ENCODE peak calls at places on chromosomes 12 and 14, in four cellular contexts. Q is AG04450; W is B cell; F is CD8-positive, alpha-beta T cell. K is an unnamed sample.

GRCh38 chr14:73358187-73358586 is 100.2 kb downstream of the NUMB start:
- DNase-seq in Q (no peak), W (no peak), F (no peak), K (no peak)

GRCh38 chr12:113244015-113244983 is 23.0 kb downstream of the TPCN1 start:
- DNase-seq in Q (no peak), W (no peak), F (no peak), K (no peak)

GRCh38 chr14:52987042-52987441 is 36.2 kb upstream of the FERMT2 start:
- DNase-seq in Q (no peak), W (no peak), F (no peak), K (no peak)

GRCh38 chr12:105461276-105461975 is 130.9 kb downstream of the C12orf75 start:
- DNase-seq in Q (no peak), W (no peak), F (no peak), K (no peak)

GRCh38 chr12:57845478-57846284 is 848 bp downstream of the CTDSP2 start:
- DNase-seq in Q (no peak), W (peak), F (peak), K (peak)

GRCh38 chr12:56683-57346 is 9.8 kb upstream of the IQSEC3 start:
- DNase-seq in Q (no peak), W (no peak), F (no peak), K (no peak)

GRCh38 chr12:42020226-42020625 is 124.4 kb downstream of the GXYLT1 start:
- DNase-seq in Q (no peak), W (no peak), F (no peak), K (no peak)

GRCh38 chr14:32821989-32822653 is 116.6 kb upstream of the NPAS3 start:
- DNase-seq in Q (peak), W (no peak), F (no peak), K (no peak)

GRCh38 chr14:53032161-53032803 is 81.4 kb upstream of the FERMT2 start:
- DNase-seq in Q (no peak), W (no peak), F (no peak), K (no peak)

GRCh38 chr14:70812124-70812818 is 3.0 kb upstream of the MAP3K9 start:
- DNase-seq in Q (no peak), W (no peak), F (no peak), K (no peak)

GRCh38 chr14:95490727-95491451 is 25.6 kb downstream of the SYNE3 start:
- DNase-seq in Q (no peak), W (no peak), F (no peak), K (no peak)

GRCh38 chr12:6821674-6822433 is at the start of gene GPR162:
- DNase-seq in Q (no peak), W (no peak), F (no peak), K (peak)

GRCh38 chr12:103745962-103746361 is 95.1 kb downstream of the NT5DC3 start:
- DNase-seq in Q (no peak), W (no peak), F (no peak), K (no peak)

GRCh38 chr12:106243620-106244019 is 4.2 kb downstream of the CKAP4 start:
- DNase-seq in Q (no peak), W (no peak), F (no peak), K (no peak)

GRCh38 chr12:121628037-121628436 is 1.7 kb downstream of the ORAI1 start:
- DNase-seq in Q (no peak), W (no peak), F (no peak), K (no peak)

DNA sequence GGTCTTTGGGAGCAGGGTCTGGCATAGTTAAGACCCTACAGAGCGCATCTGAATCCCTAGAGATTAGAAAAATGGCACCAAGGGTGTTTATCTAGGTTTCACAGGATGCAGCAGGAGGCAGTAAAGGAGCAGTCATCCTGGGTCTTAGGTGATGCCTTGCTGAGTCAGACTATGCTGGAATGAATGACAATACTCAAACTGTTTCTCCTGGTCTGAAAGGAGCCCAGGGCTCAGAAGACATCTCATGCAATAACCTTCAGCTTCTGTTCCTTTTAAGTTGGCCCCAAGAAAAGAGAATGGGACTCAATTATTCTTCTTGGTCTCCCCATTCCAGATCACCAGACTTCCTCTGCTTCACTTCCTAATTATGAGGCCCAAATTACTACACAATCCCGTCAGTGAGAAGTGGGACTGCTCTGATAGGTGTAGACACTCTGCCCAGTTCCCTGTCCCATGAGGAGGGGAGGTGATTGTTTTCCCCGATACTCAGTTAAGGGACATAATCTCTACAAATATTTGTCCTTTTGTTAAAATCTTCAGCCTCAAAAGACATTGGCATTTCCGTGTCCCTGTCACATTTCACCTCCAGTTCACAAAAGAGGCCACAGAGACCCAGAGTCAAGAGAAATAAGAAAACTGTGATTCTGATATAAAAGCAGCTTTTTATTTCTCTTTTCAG is 14.8 kb upstream of the APOF start:
- DNase-seq in Q (no peak), W (no peak), F (no peak), K (no peak)
- TF ChIP-seq CTCF in Q (no peak), W (no peak), F (no peak), K (no peak)

GRCh38 chr14:97058071-97058470 is 260.9 kb downstream of the VRK1 start:
- DNase-seq in Q (no peak), W (no peak), F (no peak), K (no peak)

GRCh38 chr14:97053941-97054340 is 256.8 kb downstream of the VRK1 start:
- DNase-seq in Q (no peak), W (no peak), F (no peak), K (no peak)

GRCh38 chr14:97058589-97058988 is 261.4 kb downstream of the VRK1 start:
- DNase-seq in Q (no peak), W (no peak), F (no peak), K (no peak)

GRCh38 chr14:97057238-97057637 is 260.1 kb downstream of the VRK1 start:
- DNase-seq in Q (no peak), W (no peak), F (no peak), K (no peak)

DNA sequence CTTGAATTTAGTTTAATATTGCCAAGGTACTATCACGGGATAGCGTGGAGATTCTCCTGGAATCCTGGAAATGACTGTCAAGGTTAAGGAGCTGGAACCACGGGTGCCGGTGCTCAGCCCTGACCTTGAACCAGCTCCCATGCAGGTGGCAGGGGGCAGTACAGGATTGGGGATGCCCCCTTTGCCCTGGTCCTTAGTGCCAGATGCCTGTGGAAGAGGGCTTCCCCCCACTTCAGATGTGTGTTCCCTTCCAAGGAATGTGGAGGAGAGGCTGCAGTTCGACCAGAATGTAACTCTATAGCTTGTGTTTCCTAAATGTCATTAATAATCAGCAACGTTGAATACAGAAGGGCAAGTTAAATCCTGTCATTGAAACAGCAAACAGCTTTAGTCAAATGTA is 258.9 kb downstream of the VRK1 start:
- DNase-seq in Q (no peak), W (no peak), F (no peak), K (no peak)
- TF ChIP-seq CTCF in Q (no peak), W (no peak), F (no peak), K (no peak)

GRCh38 chr12:98696036-98696646 is 51.1 kb downstream of the APAF1 start:
- DNase-seq in Q (no peak), W (no peak), F (no peak), K (no peak)

GRCh38 chr12:98699568-98699967 is 54.5 kb downstream of the APAF1 start:
- DNase-seq in Q (no peak), W (no peak), F (no peak), K (no peak)

GRCh38 chr12:98697209-98697608 is 52.1 kb downstream of the APAF1 start:
- DNase-seq in Q (no peak), W (no peak), F (no peak), K (no peak)

GRCh38 chr12:98701166-98701565 is 56.1 kb downstream of the APAF1 start:
- DNase-seq in Q (peak), W (no peak), F (no peak), K (no peak)

GRCh38 chr12:98698603-98699463 is 53.7 kb downstream of the APAF1 start:
- DNase-seq in Q (peak), W (no peak), F (peak), K (peak)
- TF ChIP-seq CTCF in Q (peak), W (no peak), F (peak), K (peak)

GRCh38 chr12:45122776-45123380 is 72.0 kb upstream of the DBX2 start:
- DNase-seq in Q (no peak), W (no peak), F (no peak), K (no peak)
- TF ChIP-seq CTCF in Q (peak), W (no peak), F (no peak), K (no peak)

GRCh38 chr12:123040106-123040505 is 59.6 kb downstream of the ARL6IP4 start:
- DNase-seq in Q (no peak), W (no peak), F (no peak), K (no peak)

GRCh38 chr12:123038966-123039365 is 58.5 kb downstream of the ARL6IP4 start:
- DNase-seq in Q (no peak), W (no peak), F (no peak), K (no peak)

GRCh38 chr12:123036471-123037285 is 56.2 kb downstream of the ARL6IP4 start:
- DNase-seq in Q (no peak), W (no peak), F (no peak), K (no peak)

GRCh38 chr12:123037791-123038190 is 57.3 kb downstream of the ARL6IP4 start:
- DNase-seq in Q (no peak), W (no peak), F (no peak), K (no peak)

GRCh38 chr12:123038486-123038885 is 58.0 kb downstream of the ARL6IP4 start:
- DNase-seq in Q (no peak), W (no peak), F (no peak), K (no peak)
- TF ChIP-seq CTCF in Q (no peak), W (no peak), F (no peak), K (no peak)

DNA sequence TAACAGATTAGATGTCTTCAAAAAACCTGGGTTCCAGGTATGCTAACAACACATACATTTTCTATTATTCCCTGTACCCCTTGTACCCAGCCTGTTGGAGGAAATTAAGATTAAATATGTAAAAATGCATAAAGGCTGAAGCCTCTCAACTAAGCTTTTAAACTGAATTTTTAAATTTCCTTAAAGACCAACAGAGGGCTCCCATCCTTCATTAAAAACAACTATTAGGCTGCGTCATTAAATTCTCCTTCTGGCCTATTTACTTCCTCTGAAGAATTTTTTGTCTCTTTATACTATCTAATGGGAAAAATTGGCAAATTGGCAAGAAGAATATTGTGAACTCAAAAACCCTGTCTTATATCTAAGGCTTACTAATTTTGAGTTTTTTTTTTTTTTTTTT is 21.8 kb downstream of the SENP1 start:
- DNase-seq in Q (no peak), W (no peak), F (no peak), K (no peak)
- TF ChIP-seq CTCF in Q (peak), W (peak), F (no peak), K (no peak)

DNA sequence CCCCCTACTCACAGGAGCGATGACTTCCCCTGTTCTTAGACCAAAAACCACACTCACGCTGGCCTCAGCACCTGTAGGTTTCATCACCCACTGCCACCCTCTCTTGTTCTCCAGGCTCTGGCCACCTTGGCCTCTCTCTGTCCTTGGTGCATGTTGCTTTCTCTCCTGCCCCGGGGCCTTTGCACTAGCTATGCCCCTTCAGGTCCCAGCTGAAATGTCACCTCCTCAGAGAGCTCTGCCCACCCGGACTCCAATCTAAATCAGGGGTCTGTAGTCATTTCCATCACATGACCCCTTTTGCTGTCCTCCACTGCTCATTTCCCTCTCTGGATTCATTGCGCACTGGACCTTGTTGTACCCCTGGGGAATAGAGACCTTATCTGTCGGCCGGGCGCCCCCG is 8.2 kb upstream of the TRPV4 start:
- DNase-seq in Q (no peak), W (no peak), F (no peak), K (no peak)
- TF ChIP-seq CTCF in Q (no peak), W (no peak), F (no peak), K (no peak)

DNA sequence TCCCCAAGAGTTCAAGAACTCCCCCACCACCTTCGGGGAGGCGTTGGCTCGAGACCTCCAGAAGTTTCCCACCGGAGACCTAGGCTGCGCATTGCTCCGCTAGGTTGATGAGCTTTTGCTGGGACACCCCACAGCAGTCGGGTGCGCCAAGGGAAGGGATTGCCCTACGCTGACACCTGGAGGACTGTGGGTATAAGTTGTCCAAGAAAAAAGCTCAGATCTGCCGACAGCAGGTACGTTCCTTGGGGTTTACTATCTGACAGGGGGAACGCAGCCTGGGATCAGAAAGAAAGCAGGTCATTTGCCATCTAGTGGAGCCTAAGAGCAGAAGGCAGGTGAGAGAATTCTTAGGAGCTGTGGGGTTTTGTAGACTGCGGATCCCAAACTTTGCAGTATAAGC is 98.8 kb downstream of the FRMD6 start:
- DNase-seq in Q (no peak), W (no peak), F (no peak), K (no peak)
- TF ChIP-seq CTCF in Q (no peak), W (no peak), F (no peak), K (no peak)